ENCODE peak calls at places on chromosome 2, in six cellular contexts. H is GM12891, L is K562, S is HepG2, Y is H1, Q is GM12878. P is an unnamed sample.
A peak's percentile ranks its signal among the peaks of the same experiment; 100 is the strongest.

GRCh38 chr2:45300026-45300750 is 290.9 kb upstream of the SIX2 start:
- DNase-seq in Y (no peak), L (no peak), H (no peak), S (peak; percentile 84), Q (no peak), P (no peak)

GRCh38 chr2:128312411-128312810 is 6.3 kb downstream of the HS6ST1 start:
- DNase-seq in Q (no peak), S (no peak), L (no peak), H (no peak), Y (no peak), P (no peak)

GRCh38 chr2:190043441-190043840 is 19.1 kb downstream of the MSTN start:
- DNase-seq in Y (no peak), S (no peak), L (no peak), H (no peak), Q (no peak), P (no peak)

GRCh38 chr2:160869411-160869810 is 290.8 kb upstream of the TANK start:
- DNase-seq in Y (no peak), Q (no peak), L (no peak), S (no peak), H (no peak), P (no peak)

GRCh38 chr2:207750876-207751275 is 18.8 kb downstream of the FZD5 start:
- DNase-seq in L (no peak), Q (no peak), S (no peak), Y (no peak), H (no peak), P (no peak)

GRCh38 chr2:211132586-211132985 is 576.2 kb downstream of the CPS1 start:
- DNase-seq in Y (no peak), H (no peak), S (no peak), L (no peak), Q (no peak), P (no peak)

GRCh38 chr2:159982270-159982669 is 80.1 kb downstream of the PLA2R1 start:
- DNase-seq in Y (no peak), L (no peak), Q (no peak), S (no peak), H (no peak), P (no peak)

GRCh38 chr2:23709311-23709710 is 217.6 kb downstream of the ATAD2B start:
- DNase-seq in L (no peak), S (no peak), H (no peak), Y (no peak), Q (no peak), P (no peak)

GRCh38 chr2:21234721-21235120 is 111.0 kb downstream of the TDRD15 start:
- DNase-seq in L (no peak), S (no peak), Q (no peak), Y (no peak), H (no peak), P (no peak)

DNA sequence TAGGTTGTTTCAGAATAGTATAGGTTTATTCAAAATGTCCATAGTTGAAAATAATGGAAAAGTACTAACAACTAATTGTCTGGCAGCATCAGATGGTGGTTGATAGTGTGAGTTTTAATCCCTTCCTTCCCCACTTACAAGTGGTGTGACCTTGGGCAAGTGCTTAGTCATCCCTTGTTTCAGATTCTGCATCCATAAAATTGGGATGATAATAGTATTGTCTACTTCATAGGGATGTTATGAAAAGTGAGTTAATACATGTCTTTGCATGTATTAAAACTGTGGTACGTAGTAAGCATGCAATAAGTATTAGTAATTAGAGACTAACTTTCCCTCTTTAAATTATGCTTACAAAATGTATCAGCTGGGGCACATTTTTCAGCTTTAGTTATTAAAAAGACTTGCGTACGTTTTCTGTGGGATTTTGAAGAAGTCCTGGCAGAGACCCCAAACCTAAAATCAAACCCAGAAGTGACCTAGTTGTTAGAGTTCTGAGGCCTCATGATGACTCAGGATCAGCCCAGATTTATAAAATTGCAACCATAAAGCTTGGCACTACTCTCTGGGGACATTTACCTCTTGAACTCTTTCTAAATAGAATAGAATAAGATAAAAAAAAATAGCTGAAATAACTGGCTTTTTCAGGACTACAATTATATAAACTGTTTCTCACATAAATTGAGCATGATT is 8.6 kb downstream of the ITGA4 start:
- DNase-seq in Q (no peak), L (no peak), S (no peak), H (no peak), Y (no peak), P (no peak)
- TF ChIP-seq POLR2A in Q (no peak), L (no peak), S (no peak), H (no peak), Y (no peak), P (no peak)

GRCh38 chr2:95291222-95291621 is 5.9 kb upstream of the KCNIP3 start:
- DNase-seq in Y (no peak), H (no peak), S (no peak), Q (no peak), L (no peak), P (no peak)

GRCh38 chr2:95295376-95295775 is 1.8 kb upstream of the KCNIP3 start:
- DNase-seq in Q (no peak), L (no peak), S (no peak), H (no peak), Y (no peak), P (no peak)

GRCh38 chr2:95294579-95295250 is 2.4 kb upstream of the KCNIP3 start:
- DNase-seq in H (no peak), Q (no peak), L (no peak), S (no peak), Y (no peak), P (no peak)

GRCh38 chr2:95296036-95296435 is 1.1 kb upstream of the KCNIP3 start:
- DNase-seq in L (no peak), S (no peak), Y (no peak), H (no peak), Q (no peak), P (no peak)

DNA sequence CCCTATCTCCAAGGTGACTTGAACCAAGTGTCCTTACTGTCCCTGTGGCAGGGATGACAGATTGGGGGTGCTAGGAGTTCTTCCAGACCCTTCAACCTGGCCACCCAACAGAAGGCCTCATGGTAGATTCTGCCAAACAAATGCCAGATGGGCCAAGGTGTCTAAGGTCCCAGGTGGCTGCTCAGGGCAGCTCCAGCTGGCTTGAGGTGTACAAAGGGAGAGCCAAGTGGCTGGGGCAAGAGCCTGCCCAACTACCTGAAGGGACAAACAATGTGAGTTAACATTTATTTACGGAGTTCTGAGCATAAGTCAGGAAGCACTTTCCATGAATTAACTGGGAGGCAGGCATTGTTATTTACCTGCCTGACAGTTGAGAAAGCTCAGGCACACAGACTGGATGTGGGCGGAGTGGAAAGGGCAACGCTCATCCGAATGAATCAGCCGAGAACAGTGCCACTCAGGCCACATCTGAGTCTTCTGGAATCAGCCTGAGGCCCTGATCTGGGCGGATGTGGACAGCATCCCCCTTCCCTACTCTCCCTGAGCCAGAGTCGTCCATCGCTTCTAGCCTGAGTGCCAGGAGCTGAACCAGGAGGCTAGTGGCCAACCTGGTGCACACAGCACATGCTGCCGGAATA is 4.4 kb upstream of the KCNIP3 start:
- DNase-seq in Y (no peak), H (no peak), S (no peak), Q (no peak), L (no peak), P (no peak)
- TF ChIP-seq POLR2AphosphoS5 in Y (no peak), H (no peak), S (no peak), Q (no peak), L (no peak), P (no peak)

GRCh38 chr2:165471349-165471975 is 2.0 kb downstream of the CSRNP3 start:
- DNase-seq in S (no peak), Y (no peak), H (no peak), Q (no peak), L (no peak), P (no peak)
- TF ChIP-seq TAF1 in S (no peak), Y (no peak), H (no peak), Q (no peak), L (no peak), P (no peak)

DNA sequence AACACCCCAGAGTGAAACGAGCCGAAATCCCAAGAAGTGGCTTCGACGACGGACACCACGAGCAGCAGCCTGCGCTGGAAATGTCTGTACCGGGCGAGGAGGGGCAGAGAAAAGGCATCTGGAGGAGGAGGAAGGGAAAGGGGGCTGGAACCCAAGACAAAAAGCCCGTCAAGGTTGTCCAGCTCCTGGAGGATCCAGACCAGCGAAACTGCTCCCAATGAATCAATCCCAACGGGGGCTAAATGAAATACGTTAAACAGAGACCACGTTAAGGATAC is 481 bp downstream of the CCDC88A start:
- DNase-seq in S (no peak), H (no peak), L (peak; percentile 20), Y (no peak), Q (no peak), P (no peak)
- TF ChIP-seq POLR2A in S (no peak), H (no peak), L (no peak), Y (no peak), Q (no peak), P (no peak)

GRCh38 chr2:70086838-70087702 is at the start of gene PCBP1:
- DNase-seq in L (peak; percentile 94), H (peak; percentile 82), Q (peak; percentile 84), Y (peak; percentile 73), S (peak; percentile 94), P (peak; percentile 82)

GRCh38 chr2:70086278-70086837 is 919 bp upstream of the PCBP1 start:
- DNase-seq in L (peak; percentile 66), Q (peak; percentile 77), Y (no peak), S (peak; percentile 96), H (no peak), P (peak; percentile 39)

GRCh38 chr2:70089220-70089945 is 2.1 kb downstream of the PCBP1 start:
- DNase-seq in L (peak; percentile 68), S (peak; percentile 24), Y (no peak), H (no peak), Q (no peak), P (no peak)

GRCh38 chr2:70088508-70089219 is 1.4 kb downstream of the PCBP1 start:
- DNase-seq in Q (no peak), H (no peak), Y (no peak), S (peak; percentile 41), L (no peak), P (no peak)

DNA sequence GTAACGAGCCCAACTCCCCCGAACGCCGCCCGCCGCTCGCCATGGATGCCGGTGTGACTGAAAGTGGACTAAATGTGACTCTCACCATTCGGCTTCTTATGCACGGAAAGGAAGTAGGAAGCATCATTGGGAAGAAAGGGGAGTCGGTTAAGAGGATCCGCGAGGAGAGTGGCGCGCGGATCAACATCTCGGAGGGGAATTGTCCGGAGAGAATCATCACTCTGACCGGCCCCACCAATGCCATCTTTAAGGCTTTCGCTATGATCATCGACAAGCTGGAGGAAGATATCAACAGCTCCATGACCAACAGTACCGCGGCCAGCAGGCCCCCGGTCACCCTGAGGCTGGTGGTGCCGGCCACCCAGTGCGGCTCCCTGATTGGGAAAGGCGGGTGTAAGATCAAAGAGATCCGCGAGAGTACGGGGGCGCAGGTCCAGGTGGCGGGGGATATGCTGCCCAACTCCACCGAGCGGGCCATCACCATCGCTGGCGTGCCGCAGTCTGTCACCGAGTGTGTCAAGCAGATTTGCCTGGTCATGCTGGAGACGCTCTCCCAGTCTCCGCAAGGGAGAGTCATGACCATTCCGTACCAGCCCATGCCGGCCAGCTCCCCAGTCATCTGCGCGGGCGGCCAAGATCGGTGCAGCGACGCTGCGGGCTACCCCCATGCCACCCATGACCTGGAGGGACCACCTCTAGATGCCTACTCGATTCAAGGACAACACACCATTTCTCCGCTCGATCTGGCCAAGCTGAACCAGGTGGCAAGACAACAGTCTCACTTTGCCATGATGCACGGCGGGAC is 628 bp downstream of the PCBP1 start:
- DNase-seq in H (no peak), Q (no peak), L (peak; percentile 79), Y (no peak), S (peak; percentile 64), P (peak; percentile 32)
- TF ChIP-seq POLR2AphosphoS5 in H (peak; percentile 72), Q (peak; percentile 84), L (peak; percentile 59), Y (peak; percentile 93), S (no peak), P (peak; percentile 77)

P was measured in GM12892.